ENCODE peak calls at places on chromosomes 13 and 19, in four cellular contexts. V is H1, U is uterus, P is tibial nerve. F is an unnamed sample.

GRCh38 chr13:59281453-59281852 is 882.3 kb downstream of the DIAPH3 start:
- DNase-seq in V (no peak), U (no peak), P (no peak), F (no peak)

GRCh38 chr13:20399515-20399914 is 126.1 kb downstream of the CRYL1 start:
- DNase-seq in V (no peak), U (no peak), P (no peak), F (no peak)

GRCh38 chr13:35814573-35814972 is 316.6 kb downstream of the DCLK1 start:
- DNase-seq in V (no peak), U (no peak), P (no peak), F (no peak)

GRCh38 chr13:82330499-82330898 is 1551.8 kb downstream of the SLITRK1 start:
- DNase-seq in V (no peak), U (no peak), P (no peak), F (no peak)

GRCh38 chr13:75447493-75447892 is 34.5 kb downstream of the TBC1D4 start:
- DNase-seq in V (no peak), U (no peak), P (no peak), F (no peak)

GRCh38 chr19:2270572-2271515 is 11.1 kb downstream of the PEAK3 start:
- DNase-seq in V (no peak), U (peak; percentile 90), P (peak; percentile 82), F (peak; percentile 82)

GRCh38 chr13:113390874-113391497 is 27.1 kb upstream of the GRTP1 start:
- DNase-seq in V (no peak), U (no peak), P (no peak), F (no peak)

GRCh38 chr19:2477141-2477710 is 1.3 kb downstream of the GADD45B start:
- DNase-seq in V (peak; percentile 63), U (peak; percentile 45), P (no peak), F (no peak)

GRCh38 chr19:2487780-2488330 is 11.9 kb downstream of the GADD45B start:
- DNase-seq in V (peak; percentile 61), U (no peak), P (no peak), F (no peak)

GRCh38 chr13:113882266-113882627 is 18.4 kb upstream of the GAS6 start:
- DNase-seq in V (no peak), U (no peak), P (peak; percentile 49), F (no peak)

GRCh38 chr13:49165798-49166752 is 54.1 kb upstream of the MLNR start:
- DNase-seq in V (no peak), U (no peak), P (no peak), F (no peak)

GRCh38 chr13:48531416-48532145 is 1.3 kb downstream of the RCBTB2 start:
- DNase-seq in V (no peak), U (no peak), P (no peak), F (no peak)

GRCh38 chr19:13841339-13842293 is 35.3 kb upstream of the NANOS3 start:
- DNase-seq in V (no peak), U (peak; percentile 65), P (peak; percentile 42), F (no peak)

GRCh38 chr13:49731766-49732165 is 40.5 kb upstream of the EBPL start:
- DNase-seq in V (no peak), U (no peak), P (no peak), F (no peak)

GRCh38 chr19:8302357-8302691 is 5.8 kb downstream of the CD320 start:
- DNase-seq in V (no peak), U (peak; percentile 16), P (peak; percentile 4), F (no peak)

GRCh38 chr19:49361438-49362047 is 673 bp downstream of the TEAD2 start:
- DNase-seq in V (no peak), U (peak; percentile 91), P (peak; percentile 72), F (peak; percentile 73)

GRCh38 chr19:32719611-32720059 is at the start of gene TDRD12:
- DNase-seq in V (peak; percentile 85), U (no peak), P (no peak), F (no peak)

GRCh38 chr19:4454952-4455738 is 2.4 kb downstream of the UBXN6 start:
- DNase-seq in V (no peak), U (peak; percentile 69), P (no peak), F (no peak)

GRCh38 chr19:4454621-4454951 is 3.0 kb downstream of the UBXN6 start:
- DNase-seq in V (no peak), U (no peak), P (no peak), F (no peak)

GRCh38 chr19:4456843-4457653 is 546 bp downstream of the UBXN6 start:
- DNase-seq in V (peak; percentile 78), U (peak; percentile 53), P (peak; percentile 28), F (no peak)

GRCh38 chr19:4456566-4456842 is 1.1 kb downstream of the UBXN6 start:
- DNase-seq in V (no peak), U (no peak), P (no peak), F (peak; percentile 52)

DNA sequence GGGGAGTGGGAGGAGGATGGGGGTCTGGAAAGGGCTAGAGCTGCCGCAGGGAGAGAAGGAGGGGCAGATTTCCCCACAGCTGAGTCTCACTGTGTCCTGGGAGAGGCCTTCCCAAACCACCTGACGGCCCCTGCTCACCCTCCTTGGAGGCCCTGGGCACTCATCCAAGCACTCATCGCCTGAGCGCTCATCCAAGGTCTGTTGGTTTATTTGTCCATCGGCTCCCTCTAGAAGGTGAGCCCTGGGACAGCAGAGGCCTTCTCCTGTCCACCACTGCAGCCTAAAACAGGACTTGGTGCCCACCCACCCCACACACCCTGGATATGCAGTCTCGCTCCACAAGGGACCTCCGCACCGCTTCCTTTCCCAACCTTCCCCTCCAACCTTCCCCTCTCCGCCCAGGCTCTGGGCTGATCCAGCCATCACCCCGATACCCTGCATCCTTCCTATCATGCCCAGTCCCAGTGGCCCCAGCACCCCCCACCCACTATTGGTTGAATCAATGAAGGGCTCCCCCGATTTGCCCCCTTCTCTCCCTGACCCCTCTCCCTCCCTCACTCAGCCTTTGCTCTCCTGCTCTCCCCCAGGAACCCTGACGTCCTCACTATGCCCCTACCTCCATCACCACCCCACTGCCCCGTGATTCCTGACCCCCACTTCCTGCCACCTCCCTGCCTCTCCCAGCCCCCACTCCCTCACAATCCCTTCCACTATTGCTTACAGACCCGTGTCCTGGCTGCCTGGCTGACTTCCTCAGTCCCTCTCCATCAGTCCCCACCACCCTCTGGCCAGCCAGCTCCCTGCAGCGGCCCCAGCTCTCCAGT is 1.6 kb downstream of the UBXN6 start:
- DNase-seq in V (no peak), U (peak; percentile 88), P (peak; percentile 47), F (no peak)
- TF ChIP-seq POLR2A in V (no peak), U (no peak), P (no peak), F (no peak)

GRCh38 chr19:1269065-1269477 is at the start of gene CIRBP:
- DNase-seq in V (peak; percentile 97), U (peak; percentile 100), P (peak; percentile 100), F (peak; percentile 97)
- TF ChIP-seq POLR2A in V (peak; percentile 100), U (peak; percentile 94), P (peak; percentile 97), F (peak; percentile 96)

GRCh38 chr19:42067315-42067888 is 2.6 kb downstream of the GRIK5 start:
- DNase-seq in V (no peak), U (no peak), P (no peak), F (no peak)

GRCh38 chr19:42071247-42071646 is 1.2 kb upstream of the GRIK5 start:
- DNase-seq in V (no peak), U (no peak), P (no peak), F (no peak)

GRCh38 chr19:42068756-42069571 is 1.0 kb downstream of the GRIK5 start:
- DNase-seq in V (peak; percentile 58), U (no peak), P (no peak), F (no peak)

GRCh38 chr19:42068361-42068755 is 1.6 kb downstream of the GRIK5 start:
- DNase-seq in V (no peak), U (no peak), P (no peak), F (no peak)

DNA sequence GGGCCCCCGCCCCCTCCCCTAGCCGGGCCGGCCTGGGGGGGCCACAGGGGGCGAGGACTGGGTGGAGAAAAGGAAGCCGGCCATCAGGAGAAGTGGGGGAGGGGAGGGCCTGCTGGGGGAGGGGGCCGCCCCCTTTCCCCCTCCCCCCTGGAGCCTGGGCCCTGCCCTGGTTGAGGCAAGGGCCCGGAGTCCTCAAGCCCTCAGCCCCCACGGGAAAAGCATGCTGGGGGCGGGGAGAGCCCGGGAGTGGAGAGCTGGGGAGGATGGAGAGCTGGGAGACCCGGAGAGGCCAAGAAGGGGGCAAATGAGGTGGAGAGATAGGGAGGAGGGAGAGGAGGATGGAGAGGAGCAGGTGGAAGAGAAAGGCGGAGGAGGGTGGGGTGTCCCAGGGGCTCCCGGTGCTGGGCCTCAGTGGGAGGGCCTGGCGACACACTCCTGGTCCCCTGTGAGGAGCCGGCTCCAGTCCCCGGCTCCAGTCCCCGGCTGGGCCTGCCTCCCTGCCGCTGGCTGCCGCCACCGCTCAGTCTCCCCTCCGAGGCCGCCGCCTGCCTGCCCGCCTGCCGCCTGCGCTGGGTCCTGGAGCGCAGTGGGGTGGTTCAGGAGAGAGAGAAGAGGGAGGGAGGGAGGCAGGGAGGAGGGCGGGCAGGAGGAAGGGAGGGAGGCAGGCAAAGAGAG is at the start of gene GRIK5:
- DNase-seq in V (peak; percentile 67), U (no peak), P (no peak), F (no peak)
- TF ChIP-seq POLR2A in V (no peak), U (no peak), P (no peak), F (no peak)

GRCh38 chr19:47241919-47242644 is 11.1 kb upstream of the BBC3 start:
- DNase-seq in V (no peak), U (no peak), P (no peak), F (no peak)
- TF ChIP-seq POLR2A in V (no peak), U (no peak), P (no peak), F (no peak)

DNA sequence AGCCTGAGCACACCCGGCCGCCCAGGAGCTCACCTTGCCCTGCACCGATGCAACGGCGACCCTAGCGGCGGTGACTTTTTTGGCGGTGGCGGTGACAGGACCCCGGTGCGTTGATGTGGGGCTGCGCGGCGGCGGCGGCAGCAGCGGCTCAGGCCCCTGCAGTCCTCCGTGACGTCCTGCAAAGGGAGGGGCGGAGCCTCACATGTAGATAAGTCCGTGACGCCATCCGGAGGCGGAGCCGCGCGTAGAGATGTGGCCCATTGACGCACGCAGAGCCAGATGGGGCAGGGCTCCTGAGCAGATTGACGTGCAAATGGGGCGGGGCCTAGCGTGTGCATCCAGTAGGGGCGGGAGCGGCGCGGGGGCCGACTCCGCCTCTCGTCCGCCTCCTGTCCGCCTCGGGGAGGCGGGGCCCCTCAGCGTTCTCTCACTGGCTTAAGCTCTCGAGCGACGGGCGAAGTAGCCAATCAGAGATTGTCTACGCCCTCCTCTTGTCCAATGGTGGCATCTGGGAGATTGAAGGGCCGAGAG is at the start of gene RAB3A:
- DNase-seq in V (peak; percentile 97), U (peak; percentile 100), P (peak; percentile 100), F (peak; percentile 95)
- TF ChIP-seq POLR2A in V (no peak), U (peak; percentile 45), P (no peak), F (peak; percentile 25)